ENCODE peak calls at places on chromosomes 3 and 15, in six cellular contexts. R is IMR-90, L is esophagus muscularis mucosa, G is activated B cell treated with CpG ODN at 0.5 μM for 24 hours, I is cardiac muscle cell, J is GM12865. A is an unnamed sample.

GRCh38 chr15:75347222-75348033 is 589 bp downstream of the NEIL1 start:
- DNase-seq in I (peak), L (no peak), J (peak), G (peak), R (no peak), A (peak)

GRCh38 chr3:149258298-149258697 is 36.7 kb upstream of the CP start:
- DNase-seq in J (no peak), I (peak), L (no peak), R (peak), G (no peak), A (no peak)

GRCh38 chr3:71372911-71373637 is 210.5 kb downstream of the FOXP1 start:
- DNase-seq in L (peak), R (no peak), J (no peak), G (no peak), I (no peak), A (no peak)

GRCh38 chr3:127459891-127460290 is 130.6 kb downstream of the TPRA1 start:
- DNase-seq in G (no peak), J (no peak), R (no peak), L (no peak), I (no peak), A (no peak)

GRCh38 chr3:17518189-17519059 is 224.0 kb downstream of the TBC1D5 start:
- DNase-seq in L (no peak), J (no peak), R (no peak), I (peak), G (no peak), A (no peak)

GRCh38 chr3:124563376-124563775 is 166.9 kb upstream of the UMPS start:
- DNase-seq in G (no peak), I (no peak), L (no peak), J (no peak), R (peak), A (no peak)

GRCh38 chr3:182486459-182486858 is 306.8 kb upstream of the ATP11B start:
- DNase-seq in R (no peak), I (no peak), G (no peak), L (no peak), J (no peak), A (no peak)

GRCh38 chr3:154050766-154051165 is 70.4 kb upstream of the ARHGEF26 start:
- DNase-seq in I (no peak), R (no peak), J (no peak), L (no peak), G (no peak), A (no peak)

GRCh38 chr3:129609591-129610169 is 3.2 kb upstream of the PLXND1 start:
- DNase-seq in G (no peak), J (no peak), L (no peak), I (no peak), R (peak), A (no peak)

GRCh38 chr15:97745481-97746071 is 214.9 kb upstream of the ARRDC4 start:
- DNase-seq in I (peak), L (no peak), R (no peak), J (peak), G (no peak), A (no peak)

GRCh38 chr3:36494461-36495109 is 114.3 kb downstream of the STAC start:
- DNase-seq in I (no peak), G (no peak), R (peak), J (no peak), L (no peak), A (no peak)

GRCh38 chr3:102207173-102207572 is 227.6 kb upstream of the ZPLD1 start:
- DNase-seq in L (peak), I (no peak), R (no peak), J (no peak), G (no peak), A (no peak)

GRCh38 chr3:177893321-177893720 is 642.9 kb upstream of the KCNMB2 start:
- DNase-seq in J (no peak), R (no peak), G (no peak), L (no peak), I (no peak), A (no peak)
- TF ChIP-seq CTCF in J (no peak), R (no peak), G (no peak), L (peak), I (no peak), A (no peak)

GRCh38 chr15:73786518-73786917 is 33.4 kb upstream of the INSYN1 start:
- DNase-seq in I (no peak), L (no peak), R (no peak), G (no peak), J (no peak), A (no peak)

GRCh38 chr15:73784299-73784698 is 31.1 kb upstream of the INSYN1 start:
- DNase-seq in R (no peak), L (no peak), I (no peak), G (no peak), J (no peak), A (no peak)

GRCh38 chr15:73777741-73778140 is 24.6 kb upstream of the INSYN1 start:
- DNase-seq in I (no peak), J (no peak), L (no peak), R (no peak), G (no peak), A (no peak)

GRCh38 chr15:73782339-73782979 is 29.3 kb upstream of the INSYN1 start:
- DNase-seq in J (no peak), I (no peak), R (no peak), L (no peak), G (no peak), A (no peak)

GRCh38 chr15:73781038-73781925 is 28.1 kb upstream of the INSYN1 start:
- DNase-seq in R (peak), L (no peak), G (no peak), I (peak), J (peak), A (no peak)
- TF ChIP-seq CTCF in R (peak), L (no peak), G (no peak), I (peak), J (peak), A (peak)

GRCh38 chr3:133487204-133487603 is 86.3 kb upstream of the CDV3 start:
- DNase-seq in I (no peak), G (no peak), L (no peak), J (no peak), R (no peak), A (no peak)

GRCh38 chr3:133488785-133489367 is 84.6 kb upstream of the CDV3 start:
- DNase-seq in J (peak), G (no peak), I (peak), L (peak), R (peak), A (no peak)

GRCh38 chr3:133489466-133490085 is 83.9 kb upstream of the CDV3 start:
- DNase-seq in G (no peak), L (peak), J (no peak), R (peak), I (no peak), A (no peak)

GRCh38 chr3:133486658-133487057 is 86.8 kb downstream of the BFSP2 start:
- DNase-seq in R (no peak), J (no peak), I (no peak), L (peak), G (no peak), A (no peak)

GRCh38 chr3:133487920-133488540 is 85.5 kb upstream of the CDV3 start:
- DNase-seq in R (peak), G (no peak), L (peak), J (peak), I (no peak), A (no peak)
- TF ChIP-seq CTCF in R (peak), G (no peak), L (peak), J (peak), I (peak), A (peak)

GRCh38 chr3:142618917-142619401 is 22.8 kb downstream of the PLS1 start:
- DNase-seq in L (no peak), G (no peak), I (no peak), R (no peak), J (no peak), A (no peak)
- TF ChIP-seq CTCF in L (no peak), G (no peak), I (no peak), R (no peak), J (no peak), A (no peak)

A was measured in GM06990.